ENCODE peak calls at places on chromosomes 13 and 19, in seven cellular contexts. C is heart left ventricle, F is mammary epithelial cell, M is thoracic aorta, W is IMR-90, X is ovary, B is heart right ventricle. J is an unnamed sample.
A peak's percentile ranks its signal among the peaks of the same experiment; 100 is the strongest.

GRCh38 chr19:16062789-16063188 is 13.5 kb upstream of the TPM4 start:
- DNase-seq in C (no peak), F (no peak), M (no peak), W (no peak), X (no peak), B (peak; percentile 60), J (no peak)

GRCh38 chr19:46670874-46671273 is 9.9 kb upstream of the DACT3 start:
- DNase-seq in C (no peak), F (no peak), M (no peak), W (peak; percentile 47), X (no peak), B (no peak), J (peak; percentile 40)

GRCh38 chr13:75485286-75486062 is 3.5 kb upstream of the TBC1D4 start:
- DNase-seq in C (no peak), F (peak; percentile 71), M (no peak), W (peak; percentile 61), X (no peak), B (no peak), J (peak; percentile 40)

GRCh38 chr13:41597348-41598041 is 140.1 kb downstream of the RGCC start:
- DNase-seq in C (no peak), F (peak; percentile 30), M (no peak), W (peak; percentile 77), X (no peak), B (no peak), J (peak; percentile 83)

GRCh38 chr13:39484506-39485313 is 118.3 kb downstream of the LHFPL6 start:
- DNase-seq in C (no peak), F (peak; percentile 42), M (no peak), W (peak; percentile 77), X (no peak), B (no peak), J (peak; percentile 21)

GRCh38 chr19:617551-618246 is 15.6 kb downstream of the POLRMT start:
- DNase-seq in C (no peak), F (no peak), M (no peak), W (no peak), X (no peak), B (no peak), J (no peak)

GRCh38 chr19:6730153-6730804 is 7.1 kb downstream of the GPR108 start:
- DNase-seq in C (no peak), F (no peak), M (no peak), W (no peak), X (peak; percentile 95), B (no peak), J (peak; percentile 52)

GRCh38 chr13:50676602-50677001 is 166.9 kb downstream of the DLEU7 start:
- DNase-seq in C (no peak), F (peak; percentile 50), M (no peak), W (peak; percentile 44), X (no peak), B (no peak), J (peak; percentile 75)

GRCh38 chr19:1232652-1233360 is 5.0 kb downstream of the CBARP start:
- DNase-seq in C (peak; percentile 56), F (no peak), M (no peak), W (peak; percentile 72), X (peak; percentile 85), B (no peak), J (peak; percentile 54)

GRCh38 chr19:15248648-15249559 is 16.7 kb upstream of the EPHX3 start:
- DNase-seq in C (peak; percentile 93), F (peak; percentile 75), M (peak; percentile 64), W (peak; percentile 91), X (peak; percentile 84), B (peak; percentile 86), J (peak; percentile 74)

GRCh38 chr19:8580710-8581281 is 3.6 kb upstream of the MYO1F start:
- DNase-seq in C (peak; percentile 84), F (peak; percentile 42), M (peak; percentile 58), W (peak; percentile 66), X (peak; percentile 90), B (peak; percentile 80), J (peak; percentile 19)

GRCh38 chr13:110231348-110232047 is 75.5 kb downstream of the COL4A1 start:
- DNase-seq in C (no peak), F (peak; percentile 11), M (no peak), W (no peak), X (no peak), B (no peak), J (peak; percentile 62)

GRCh38 chr13:39056018-39056417 is 17.8 kb downstream of the NHLRC3 start:
- DNase-seq in C (no peak), F (no peak), M (no peak), W (no peak), X (no peak), B (no peak), J (no peak)

GRCh38 chr19:38263696-38264485 is 482 bp upstream of the SPINT2 start:
- DNase-seq in C (no peak), F (peak; percentile 95), M (peak; percentile 46), W (peak; percentile 45), X (no peak), B (no peak), J (peak; percentile 80)

GRCh38 chr13:33633701-33634525 is 184.0 kb upstream of the RFC3 start:
- DNase-seq in C (no peak), F (peak; percentile 93), M (no peak), W (peak; percentile 40), X (no peak), B (no peak), J (peak; percentile 99)

GRCh38 chr13:31044658-31045620 is 112.5 kb downstream of the TEX26 start:
- DNase-seq in C (no peak), F (peak; percentile 42), M (no peak), W (no peak), X (no peak), B (no peak), J (no peak)

GRCh38 chr19:8017808-8018207 is 12.4 kb upstream of the ELAVL1 start:
- DNase-seq in C (no peak), F (no peak), M (no peak), W (no peak), X (no peak), B (no peak), J (no peak)

GRCh38 chr13:113791226-113791625 is 32.2 kb downstream of the TMEM255B start:
- DNase-seq in C (no peak), F (no peak), M (no peak), W (no peak), X (peak; percentile 15), B (no peak), J (no peak)

GRCh38 chr19:33377586-33378475 is 4.3 kb downstream of the CEBPG start:
- DNase-seq in C (no peak), F (no peak), M (no peak), W (no peak), X (no peak), B (no peak), J (no peak)

GRCh38 chr19:41531438-41532311 is 44.3 kb upstream of the CEACAM21 start:
- DNase-seq in C (peak; percentile 88), F (peak; percentile 40), M (peak; percentile 22), W (peak; percentile 31), X (peak; percentile 36), B (peak; percentile 69), J (peak; percentile 45)

GRCh38 chr13:41276824-41277223 is 13.4 kb upstream of the MTRF1 start:
- DNase-seq in C (no peak), F (no peak), M (no peak), W (no peak), X (no peak), B (no peak), J (no peak)

GRCh38 chr13:72041165-72041564 is 174.2 kb upstream of the DACH1 start:
- DNase-seq in C (no peak), F (no peak), M (no peak), W (no peak), X (no peak), B (no peak), J (no peak)

GRCh38 chr13:49781791-49782190 is 10.7 kb downstream of the KPNA3 start:
- DNase-seq in C (no peak), F (no peak), M (no peak), W (no peak), X (no peak), B (no peak), J (no peak)

GRCh38 chr13:113922412-113923118 is 51.3 kb downstream of the C13orf46 start:
- DNase-seq in C (no peak), F (no peak), M (peak; percentile 4), W (no peak), X (peak; percentile 13), B (no peak), J (no peak)

GRCh38 chr13:94280357-94280756 is 199.1 kb downstream of the DCT start:
- DNase-seq in C (no peak), F (no peak), M (no peak), W (peak; percentile 36), X (no peak), B (no peak), J (no peak)

GRCh38 chr19:14519860-14520407 is 1.7 kb upstream of the DNAJB1 start:
- DNase-seq in C (no peak), F (peak; percentile 98), M (no peak), W (peak; percentile 88), X (peak; percentile 62), B (no peak), J (peak; percentile 93)

GRCh38 chr13:81714513-81714912 is 1373.6 kb upstream of the SPRY2 start:
- DNase-seq in C (no peak), F (no peak), M (no peak), W (no peak), X (no peak), B (no peak), J (no peak)
- TF ChIP-seq CTCF in C (no peak), F (no peak), M (no peak), W (no peak), X (no peak), B (no peak), J (no peak)

GRCh38 chr19:48123907-48124675 is 13.5 kb upstream of the PLA2G4C start:
- DNase-seq in C (no peak), F (peak; percentile 96), M (no peak), W (peak; percentile 73), X (no peak), B (no peak), J (peak; percentile 96)

GRCh38 chr19:48121909-48122371 is 11.3 kb upstream of the PLA2G4C start:
- DNase-seq in C (no peak), F (peak; percentile 78), M (no peak), W (no peak), X (no peak), B (no peak), J (peak; percentile 47)

GRCh38 chr19:48120505-48120904 is 9.9 kb upstream of the PLA2G4C start:
- DNase-seq in C (no peak), F (no peak), M (no peak), W (no peak), X (no peak), B (no peak), J (no peak)

GRCh38 chr19:48121066-48121465 is 10.4 kb upstream of the PLA2G4C start:
- DNase-seq in C (no peak), F (no peak), M (no peak), W (no peak), X (no peak), B (no peak), J (no peak)

GRCh38 chr19:48122421-48122820 is 11.8 kb upstream of the PLA2G4C start:
- DNase-seq in C (no peak), F (peak; percentile 40), M (no peak), W (no peak), X (no peak), B (no peak), J (no peak)
- H3K36me3 ChIP-seq in C (peaks cover 3% of the 10 kb centered on the region), F (no peaks in the 10 kb centered on the region), M (no peaks in the 10 kb centered on the region), W (peaks cover 14% of the 10 kb centered on the region), X (no peaks in the 10 kb centered on the region), B (peaks cover 5% of the 10 kb centered on the region), J (peaks cover 2% of the 10 kb centered on the region)

GRCh38 chr13:95553271-95553588 is 710 bp downstream of the CLDN10 start:
- DNase-seq in C (no peak), F (no peak), M (no peak), W (no peak), X (no peak), B (no peak), J (no peak)
- H3K27me3 ChIP-seq in C (peaks cover 39% of the 10 kb centered on the region), F (peaks cover 2% of the 10 kb centered on the region), M (peaks cover 7% of the 10 kb centered on the region), W (peaks cover 71% of the 10 kb centered on the region), X (no peaks in the 10 kb centered on the region), B (peaks cover 12% of the 10 kb centered on the region), J (peaks cover 21% of the 10 kb centered on the region)

GRCh38 chr19:19386373-19386869 is 19.1 kb upstream of the GATAD2A start:
- DNase-seq in C (no peak), F (no peak), M (no peak), W (no peak), X (no peak), B (no peak), J (no peak)
- TF ChIP-seq CTCF in C (peak; percentile 20), F (no peak), M (no peak), W (peak; percentile 28), X (no peak), B (no peak), J (peak; percentile 35)

J was measured in bronchial epithelial cell.